ENCODE peak calls at places on chromosome 5, in ten cellular contexts. B is GM06990; Z is left ventricle myocardium inferior; K is activated CD4-positive, alpha-beta T cell treated with anti-CD3 and anti-CD28 coated beads, Interleukin-2, amount 50 U/mL, for 24 hours; Q is stimulated activated CD4-positive, alpha-beta T cell treated with anti-CD3 and anti-CD28 coated beads, Interleukin-1b, Interleukin-23, amount 100 ng/mL, for 4 hours; H is GM18507; S is AG04450; Y is HEK293T; A is IMR-90; P is AG08395. W is an unnamed sample.

GRCh38 chr5:53233653-53234405 is 124.3 kb upstream of the MOCS2 start:
- DNase-seq in Q (no peak), Z (no peak), Y (no peak), B (no peak), K (no peak), S (no peak), A (peak), P (no peak), H (no peak), W (peak)

GRCh38 chr5:52961238-52961637 is 27.9 kb upstream of the ITGA2 start:
- DNase-seq in S (no peak), H (no peak), B (no peak), K (no peak), P (peak), A (no peak), Z (no peak), Y (no peak), Q (no peak), W (peak)

GRCh38 chr5:104241051-104241450 is 678.5 kb upstream of the NUDT12 start:
- DNase-seq in Z (no peak), K (no peak), B (no peak), A (no peak), S (no peak), Q (no peak), H (no peak), P (no peak), Y (no peak), W (peak)

GRCh38 chr5:55993013-55993412 is 1.8 kb downstream of the IL6ST start:
- DNase-seq in H (no peak), B (no peak), Q (no peak), A (peak), S (no peak), Y (peak), P (peak), Z (no peak), K (no peak), W (peak)

GRCh38 chr5:82397741-82398320 is 119.7 kb upstream of the RPS23 start:
- DNase-seq in Z (no peak), K (no peak), Q (no peak), H (no peak), B (no peak), S (no peak), P (no peak), Y (no peak), A (peak), W (peak)

GRCh38 chr5:127909078-127909477 is 174.5 kb upstream of the SLC12A2 start:
- DNase-seq in B (no peak), K (no peak), Y (peak), S (no peak), A (peak), H (no peak), Q (no peak), P (peak), Z (no peak), W (peak)

GRCh38 chr5:115535479-115536035 is 9.0 kb downstream of the FEM1C start:
- DNase-seq in A (no peak), H (no peak), P (no peak), K (no peak), B (no peak), Y (no peak), Z (no peak), S (no peak), Q (no peak), W (no peak)

GRCh38 chr5:72015103-72015548 is 92.1 kb upstream of the MAP1B start:
- DNase-seq in B (no peak), P (peak), S (peak), Z (no peak), H (no peak), Y (peak), K (no peak), A (peak), Q (no peak), W (peak)

GRCh38 chr5:14593326-14594036 is 11.9 kb downstream of the OTULINL start:
- DNase-seq in Z (no peak), S (no peak), B (no peak), Y (no peak), P (peak), A (peak), Q (no peak), H (no peak), K (no peak), W (no peak)

GRCh38 chr5:158606228-158606627 is 493.5 kb downstream of the EBF1 start:
- DNase-seq in H (no peak), P (no peak), S (no peak), B (no peak), K (no peak), A (no peak), Z (no peak), Q (no peak), Y (no peak), W (no peak)

GRCh38 chr5:130400091-130400490 is 495.8 kb downstream of the CHSY3 start:
- DNase-seq in B (no peak), Y (no peak), K (no peak), A (no peak), P (peak), Q (no peak), Z (no peak), H (no peak), S (no peak), W (peak)

GRCh38 chr5:31270396-31270795 is 76.9 kb downstream of the CDH6 start:
- DNase-seq in Y (peak), A (peak), Q (no peak), H (no peak), K (no peak), S (no peak), Z (no peak), P (no peak), B (no peak), W (peak)

GRCh38 chr5:72191404-72191803 is 84.1 kb downstream of the MAP1B start:
- DNase-seq in Y (no peak), B (no peak), Z (no peak), S (no peak), A (no peak), P (peak), Q (no peak), K (no peak), H (no peak), W (no peak)

GRCh38 chr5:143177263-143177994 is 226.1 kb downstream of the NR3C1 start:
- DNase-seq in P (peak), S (peak), A (peak), Y (no peak), Z (no peak), B (no peak), H (no peak), Q (no peak), K (no peak), W (peak)

GRCh38 chr5:180810210-180811011 is 7.8 kb upstream of the MGAT1 start:
- DNase-seq in S (peak), A (peak), Z (peak), B (peak), H (peak), Q (peak), Y (peak), P (peak), K (peak), W (peak)

GRCh38 chr5:133751846-133752245 is 139.5 kb upstream of the FSTL4 start:
- DNase-seq in Q (no peak), A (no peak), S (no peak), H (no peak), B (no peak), Z (no peak), K (no peak), P (no peak), Y (no peak), W (no peak)

GRCh38 chr5:149265559-149265958 is 6.1 kb upstream of the AFAP1L1 start:
- DNase-seq in Y (peak), A (peak), K (no peak), Z (no peak), Q (no peak), S (no peak), B (no peak), H (no peak), P (peak), W (peak)

GRCh38 chr5:81181576-81182316 is 51.4 kb upstream of the CKMT2 start:
- DNase-seq in B (no peak), P (no peak), Z (no peak), S (no peak), K (no peak), A (no peak), Y (no peak), Q (no peak), H (no peak), W (no peak)

GRCh38 chr5:179619776-179620175 is 3.7 kb downstream of the HNRNPH1 start:
- DNase-seq in K (no peak), H (no peak), Z (no peak), B (no peak), Y (no peak), S (no peak), P (no peak), A (peak), Q (no peak), W (no peak)

GRCh38 chr5:40437452-40437861 is 242.3 kb upstream of the PTGER4 start:
- DNase-seq in P (peak), B (peak), Q (no peak), K (peak), H (no peak), A (peak), Z (no peak), Y (no peak), S (no peak), W (peak)

GRCh38 chr5:18305288-18305899 is 671.1 kb downstream of the TAF11L14 start:
- DNase-seq in K (no peak), A (peak), Y (peak), P (peak), S (peak), Q (no peak), B (no peak), H (peak), Z (no peak), W (peak)

GRCh38 chr5:126947146-126948010 is 83.0 kb downstream of the MARCHF3 start:
- DNase-seq in H (peak), Q (no peak), S (no peak), K (no peak), A (no peak), Z (no peak), P (no peak), B (no peak), Y (no peak), W (no peak)

W was measured in choroid plexus epithelial cell.